ENCODE peak calls at places on chromosomes 13 and 19, in eight cellular contexts. G is AG08396, A is NCI-H774, R is GM04504, B is heart left ventricle, P is neural crest cell, M is retinal pigment epithelial cell, H is iPS-NIHi11. C is an unnamed sample.

GRCh38 chr13:103157034-103157433 is 90.8 kb upstream of the SLC10A2 start:
- DNase-seq in G (no peak), A (no peak), R (no peak), B (no peak), P (no peak), M (no peak), H (no peak), C (no peak)

GRCh38 chr13:43572601-43573360 is 214.0 kb downstream of the ENOX1 start:
- DNase-seq in G (no peak), A (no peak), R (peak), B (no peak), P (no peak), M (no peak), H (no peak), C (no peak)

GRCh38 chr19:6556480-6556879 is 25.7 kb downstream of the TNFSF9 start:
- DNase-seq in G (no peak), A (no peak), R (no peak), B (no peak), P (no peak), M (no peak), H (no peak), C (no peak)

GRCh38 chr13:104779311-104779710 is 1713.1 kb upstream of the SLC10A2 start:
- DNase-seq in G (peak), A (peak), R (no peak), B (no peak), P (no peak), M (no peak), H (peak), C (no peak)

GRCh38 chr13:72808917-72809500 is 27.1 kb downstream of the PIBF1 start:
- DNase-seq in G (no peak), A (no peak), R (no peak), B (no peak), P (no peak), M (no peak), H (peak), C (no peak)

GRCh38 chr19:43619262-43620060 is at the start of gene ZNF428:
- DNase-seq in G (peak), A (peak), R (peak), B (peak), P (peak), M (peak), H (peak), C (peak)

GRCh38 chr19:18520848-18521691 is 800 bp downstream of the ELL start:
- DNase-seq in G (no peak), A (no peak), R (no peak), B (no peak), P (peak), M (no peak), H (no peak), C (peak)

GRCh38 chr19:3338541-3339181 is 27.7 kb upstream of the NFIC start:
- DNase-seq in G (no peak), A (peak), R (no peak), B (no peak), P (no peak), M (no peak), H (no peak), C (peak)

GRCh38 chr13:34833562-34834182 is 108.4 kb upstream of the NBEA start:
- DNase-seq in G (no peak), A (no peak), R (no peak), B (no peak), P (no peak), M (no peak), H (peak), C (no peak)

GRCh38 chr19:40549007-40549708 is 27.5 kb upstream of the SHKBP1 start:
- DNase-seq in G (peak), A (peak), R (no peak), B (peak), P (peak), M (peak), H (peak), C (peak)

GRCh38 chr13:60018536-60018935 is 145.2 kb downstream of the DIAPH3 start:
- DNase-seq in G (no peak), A (no peak), R (no peak), B (no peak), P (no peak), M (no peak), H (no peak), C (no peak)